ENCODE peak calls at places on chromosomes 12 and 14, in nine cellular contexts. Z, B, N, Y, V, A, C, O and G are unnamed samples.

GRCh38 chr12:43208627-43209026 is 343.4 kb downstream of the ADAMTS20 start:
- DNase-seq in Z (no peak), O (peak), A (no peak), C (peak), V (no peak), Y (no peak), B (no peak), N (peak), G (peak)

GRCh38 chr14:32510815-32511214 is 181.7 kb downstream of the AKAP6 start:
- DNase-seq in B (no peak), A (no peak), C (no peak), O (no peak), N (no peak), Y (no peak), Z (no peak), V (no peak), G (no peak)

GRCh38 chr12:106226884-106227640 is 20.8 kb downstream of the CKAP4 start:
- DNase-seq in B (peak), O (peak), Y (no peak), A (peak), Z (peak), C (peak), N (peak), V (no peak), G (no peak)

GRCh38 chr12:124995200-124995961 is 1.9 kb downstream of the BRI3BP start:
- DNase-seq in B (no peak), A (no peak), V (no peak), Z (no peak), N (no peak), O (no peak), Y (no peak), C (no peak), G (no peak)

GRCh38 chr12:40012709-40013108 is 93.2 kb downstream of the SLC2A13 start:
- DNase-seq in N (no peak), B (no peak), Y (no peak), C (peak), Z (no peak), O (no peak), A (no peak), V (no peak), G (no peak)

GRCh38 chr14:62428429-62429203 is 616.6 kb downstream of the KCNH5 start:
- DNase-seq in O (peak), C (peak), N (no peak), Z (peak), V (no peak), A (no peak), Y (no peak), B (no peak), G (no peak)

GRCh38 chr12:113287146-113287898 is 47.6 kb downstream of the SLC8B1 start:
- DNase-seq in B (no peak), Y (no peak), C (no peak), A (no peak), V (no peak), N (no peak), Z (no peak), O (no peak), G (no peak)

GRCh38 chr14:88168498-88169165 is 154.4 kb downstream of the KCNK10 start:
- DNase-seq in Z (peak), C (peak), A (no peak), O (peak), N (peak), B (no peak), V (no peak), Y (no peak), G (no peak)

GRCh38 chr12:3615862-3616261 is 124.9 kb downstream of the PRMT8 start:
- DNase-seq in A (no peak), V (no peak), Y (no peak), O (no peak), Z (no peak), C (no peak), N (no peak), B (no peak), G (no peak)

GRCh38 chr14:61528591-61529021 is 166.7 kb upstream of the HIF1A start:
- DNase-seq in V (no peak), B (no peak), Z (peak), Y (no peak), O (peak), N (peak), C (peak), A (peak), G (no peak)

GRCh38 chr14:26528415-26529182 is 69.2 kb downstream of the NOVA1 start:
- DNase-seq in C (peak), Z (no peak), A (no peak), O (peak), V (peak), N (peak), Y (no peak), B (peak), G (no peak)

GRCh38 chr12:16880864-16881285 is 274.9 kb upstream of the LMO3 start:
- DNase-seq in O (no peak), A (no peak), B (no peak), N (no peak), Y (no peak), C (no peak), V (no peak), Z (no peak), G (no peak)

GRCh38 chr14:63777024-63777423 is 49.2 kb upstream of the SGPP1 start:
- DNase-seq in N (peak), Z (peak), Y (no peak), C (peak), V (no peak), A (peak), O (peak), B (no peak), G (no peak)

GRCh38 chr12:68356060-68356748 is 24.0 kb upstream of the MDM1 start:
- DNase-seq in Z (no peak), C (no peak), N (no peak), V (no peak), Y (no peak), A (no peak), O (no peak), B (no peak), G (no peak)

GRCh38 chr12:71303199-71303598 is 136.4 kb upstream of the LGR5 start:
- DNase-seq in C (no peak), N (peak), Z (peak), B (no peak), O (peak), V (no peak), Y (no peak), A (no peak), G (no peak)

GRCh38 chr12:125852116-125852515 is 786.9 kb downstream of the AACS start:
- DNase-seq in A (no peak), O (peak), Z (no peak), Y (no peak), V (no peak), B (no peak), C (no peak), N (no peak), G (no peak)

GRCh38 chr14:103688906-103689902 is 26.0 kb downstream of the XRCC3 start:
- DNase-seq in N (peak), Y (no peak), B (no peak), O (peak), A (no peak), Z (peak), V (no peak), C (no peak), G (no peak)

GRCh38 chr12:120498870-120499515 is 3.1 kb downstream of the DYNLL1 start:
- DNase-seq in O (no peak), B (no peak), V (no peak), Y (no peak), C (no peak), Z (peak), N (no peak), A (no peak), G (no peak)

GRCh38 chr12:120497524-120498150 is 1.7 kb downstream of the DYNLL1 start:
- DNase-seq in V (no peak), C (peak), Y (no peak), N (peak), Z (no peak), O (peak), B (no peak), A (no peak), G (no peak)

GRCh38 chr12:120495189-120495722 is 657 bp upstream of the DYNLL1 start:
- DNase-seq in V (no peak), A (no peak), Z (no peak), C (no peak), N (no peak), Y (no peak), O (no peak), B (no peak), G (no peak)

GRCh38 chr12:120495723-120496352 is at the start of gene DYNLL1:
- DNase-seq in A (peak), V (peak), N (peak), Y (peak), Z (peak), C (peak), B (peak), O (peak), G (peak)

DNA sequence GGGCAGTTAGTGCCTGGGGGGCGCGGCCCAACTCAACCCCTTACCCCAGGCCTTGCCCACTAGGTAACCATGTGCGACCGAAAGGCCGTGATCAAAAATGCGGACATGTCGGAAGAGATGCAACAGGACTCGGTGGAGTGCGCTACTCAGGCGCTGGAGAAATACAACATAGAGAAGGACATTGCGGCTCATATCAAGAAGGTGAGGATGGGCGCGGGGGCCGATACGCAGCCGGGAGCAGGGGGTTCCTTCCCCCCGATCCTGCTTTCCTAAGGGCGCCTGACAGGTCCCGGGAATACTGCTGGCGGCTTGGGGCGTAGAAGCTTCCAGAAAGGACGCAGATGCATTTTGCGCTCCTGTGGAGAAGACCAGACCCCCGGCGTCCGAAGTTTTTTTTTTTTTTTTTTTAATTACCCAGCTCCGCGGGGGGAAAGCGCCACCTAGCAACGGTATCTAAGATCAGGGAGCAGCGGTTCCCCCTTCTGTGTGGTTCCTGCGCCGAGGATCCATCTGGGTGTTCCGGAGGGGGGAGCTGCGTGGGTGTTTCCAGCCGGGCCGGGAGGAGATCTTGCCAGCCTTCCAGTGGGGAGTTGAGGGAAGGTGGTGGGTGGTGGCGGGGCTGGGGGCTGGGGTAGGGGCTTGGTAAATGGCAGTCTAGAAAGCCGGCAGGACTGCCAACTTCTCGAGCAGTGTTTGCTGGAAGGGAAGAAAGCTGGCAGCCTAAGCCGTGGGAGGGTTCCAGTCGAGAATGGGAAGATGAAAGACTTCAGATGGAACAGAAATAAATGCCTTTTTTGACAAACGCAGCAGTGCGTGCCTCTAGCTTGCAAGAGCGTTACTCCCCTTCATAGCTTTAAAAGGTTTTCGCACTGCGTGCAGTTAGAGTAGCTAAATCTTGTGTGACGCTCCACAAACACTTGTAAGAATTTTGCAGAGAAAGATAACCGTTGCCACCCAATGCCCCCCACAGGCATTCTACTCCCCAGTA is 734 bp downstream of the DYNLL1 start:
- DNase-seq in V (peak), Y (peak), O (peak), B (peak), Z (peak), C (peak), A (peak), N (peak), G (no peak)
- TF ChIP-seq CTCF in V (no peak), Y (no peak), O (no peak), B (no peak), Z (no peak), C (no peak), A (no peak), N (no peak), G (peak)

DNA sequence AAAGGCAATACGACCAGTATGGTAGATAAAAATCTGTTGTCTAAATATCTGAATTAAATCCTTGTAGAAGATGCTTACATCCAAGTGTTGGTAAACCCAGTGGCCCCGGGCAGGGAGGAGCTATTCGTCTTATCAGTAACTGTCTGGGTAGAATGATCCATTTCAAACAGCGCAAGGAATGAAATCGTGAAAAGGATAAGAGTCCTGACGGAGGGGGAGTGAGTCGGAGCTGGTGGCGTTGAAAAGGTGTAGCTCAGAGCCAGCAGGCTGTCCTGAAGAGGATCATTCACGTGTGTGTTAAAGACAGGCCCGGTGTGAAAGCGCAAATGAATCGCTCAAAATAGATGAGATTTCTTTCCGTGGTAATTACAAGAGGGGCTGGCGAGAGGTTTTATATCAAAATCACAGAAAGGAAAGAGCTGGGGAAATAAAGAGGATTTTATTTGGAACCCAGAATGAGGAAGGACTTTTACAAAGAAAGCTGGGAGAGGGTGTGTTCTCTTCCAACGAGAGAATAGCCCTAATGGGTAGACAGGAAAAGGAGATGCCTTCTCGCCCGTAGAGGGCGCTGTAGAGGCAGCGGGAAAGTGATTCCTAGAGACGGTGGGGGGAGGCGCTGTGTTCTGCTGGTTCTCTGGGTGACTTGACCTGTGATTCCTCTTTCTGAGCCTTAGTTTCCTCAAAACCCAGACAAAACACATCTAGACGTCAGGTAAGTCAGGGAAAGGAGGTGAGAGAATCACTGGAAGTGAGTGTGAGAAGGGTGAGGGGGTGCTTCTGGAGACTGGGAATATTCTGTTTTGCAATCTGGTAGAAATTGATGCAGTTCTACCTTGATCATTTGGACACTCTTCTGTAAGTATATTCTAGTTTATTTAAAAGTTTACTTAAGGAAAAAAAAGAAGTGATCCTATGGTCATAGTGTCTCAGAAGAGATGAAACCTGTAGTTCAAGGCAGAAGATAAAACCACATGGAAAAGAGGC is 39.3 kb downstream of the SRRM4 start:
- DNase-seq in Z (no peak), N (no peak), B (no peak), V (no peak), Y (no peak), A (no peak), C (no peak), O (no peak), G (no peak)
- TF ChIP-seq CTCF in Z (no peak), N (no peak), B (no peak), V (no peak), Y (no peak), A (no peak), C (no peak), O (no peak), G (no peak)

DNA sequence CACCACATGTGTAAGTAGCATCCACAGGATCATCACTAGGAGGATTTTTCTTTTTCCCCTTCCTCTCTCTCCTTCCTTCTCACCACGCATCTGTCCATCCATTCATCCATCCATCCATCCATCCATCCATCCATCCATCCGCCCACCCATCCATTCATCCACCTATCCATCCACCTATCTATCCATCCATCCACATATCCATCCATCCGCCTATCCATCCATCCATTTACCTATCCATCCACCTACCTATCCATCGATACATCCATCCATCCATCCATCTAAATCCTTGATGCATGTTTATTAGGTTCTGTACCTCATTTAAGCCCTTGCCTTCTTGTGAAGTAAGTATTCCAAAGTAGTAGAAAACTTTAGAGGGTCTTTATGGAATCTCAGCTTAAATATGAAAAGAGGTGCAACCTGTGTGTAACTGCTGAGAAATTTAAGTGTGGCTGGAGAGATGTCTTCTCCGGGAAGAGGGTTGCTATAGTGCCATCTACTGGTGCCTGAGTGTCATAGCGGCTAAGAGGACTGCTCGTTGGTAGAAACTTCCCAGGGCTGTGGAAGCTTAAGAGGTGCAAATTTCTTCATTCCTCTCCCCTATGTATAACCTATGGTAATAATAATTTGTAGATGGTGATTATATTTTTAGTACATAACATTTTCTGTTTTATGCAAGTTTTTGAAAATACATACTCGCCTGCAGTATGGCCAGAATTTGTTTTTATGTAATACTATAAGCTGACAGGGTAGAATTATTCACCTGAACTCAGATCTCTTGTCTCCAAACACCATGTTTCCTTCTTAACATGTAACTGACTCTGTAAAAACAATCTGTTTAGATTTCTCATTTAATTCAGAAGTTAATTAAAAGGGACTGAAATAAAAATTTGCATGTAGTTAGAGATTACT is 46.0 kb downstream of the MYO1H start:
- DNase-seq in C (peak), O (peak), A (peak), B (no peak), Z (peak), V (peak), Y (no peak), N (peak), G (peak)
- TF ChIP-seq CTCF in C (peak), O (peak), A (peak), B (peak), Z (peak), V (no peak), Y (peak), N (peak), G (peak)

GRCh38 chr14:91716999-91717398 is 14.9 kb downstream of the CATSPERB start:
- DNase-seq in Z (no peak), B (no peak), A (no peak), N (no peak), V (no peak), Y (no peak), O (no peak), C (no peak), G (no peak)

GRCh38 chr14:91719839-91720238 is 12.0 kb downstream of the CATSPERB start:
- DNase-seq in Z (no peak), O (no peak), N (no peak), A (no peak), B (no peak), C (no peak), V (no peak), Y (no peak), G (no peak)

DNA sequence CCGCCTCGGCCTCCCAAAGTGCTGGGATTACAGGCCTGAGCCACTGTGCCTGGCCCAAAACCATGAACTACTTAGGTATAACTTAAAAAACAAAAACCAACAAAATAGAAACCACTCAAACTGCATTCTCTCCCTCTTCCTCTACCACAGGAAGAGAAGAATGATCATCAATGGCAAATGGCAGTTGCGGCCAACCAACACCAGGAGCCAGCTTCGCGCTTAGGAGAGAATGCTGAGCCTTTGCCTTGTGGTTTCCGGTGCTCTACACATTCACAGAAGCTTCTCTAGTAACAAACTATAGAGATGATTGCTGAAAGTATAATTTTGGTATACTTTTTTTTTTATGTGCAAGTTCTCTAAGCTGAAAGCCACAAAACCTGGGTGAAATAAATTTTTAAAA is 17.1 kb downstream of the CATSPERB start:
- DNase-seq in O (no peak), Z (no peak), C (no peak), V (no peak), Y (no peak), B (no peak), A (no peak), N (no peak), G (no peak)
- TF ChIP-seq CTCF in O (no peak), Z (no peak), C (no peak), V (no peak), Y (no peak), B (no peak), A (no peak), N (peak), G (no peak)

GRCh38 chr12:111643428-111643826 is 42.3 kb downstream of the BRAP start:
- DNase-seq in V (no peak), C (peak), N (peak), O (peak), B (no peak), A (peak), Y (no peak), Z (no peak), G (no peak)

GRCh38 chr12:111640498-111640897 is 41.4 kb upstream of the ATXN2 start:
- DNase-seq in N (no peak), O (no peak), Z (no peak), Y (no peak), B (no peak), C (no peak), A (no peak), V (no peak), G (no peak)

GRCh38 chr12:111645433-111645832 is 40.3 kb downstream of the BRAP start:
- DNase-seq in A (no peak), B (no peak), V (no peak), N (no peak), O (peak), C (peak), Y (no peak), Z (no peak), G (no peak)

GRCh38 chr12:111638576-111638975 is 39.5 kb upstream of the ATXN2 start:
- DNase-seq in V (no peak), O (peak), C (no peak), A (no peak), Y (no peak), B (no peak), N (peak), Z (no peak), G (no peak)

DNA sequence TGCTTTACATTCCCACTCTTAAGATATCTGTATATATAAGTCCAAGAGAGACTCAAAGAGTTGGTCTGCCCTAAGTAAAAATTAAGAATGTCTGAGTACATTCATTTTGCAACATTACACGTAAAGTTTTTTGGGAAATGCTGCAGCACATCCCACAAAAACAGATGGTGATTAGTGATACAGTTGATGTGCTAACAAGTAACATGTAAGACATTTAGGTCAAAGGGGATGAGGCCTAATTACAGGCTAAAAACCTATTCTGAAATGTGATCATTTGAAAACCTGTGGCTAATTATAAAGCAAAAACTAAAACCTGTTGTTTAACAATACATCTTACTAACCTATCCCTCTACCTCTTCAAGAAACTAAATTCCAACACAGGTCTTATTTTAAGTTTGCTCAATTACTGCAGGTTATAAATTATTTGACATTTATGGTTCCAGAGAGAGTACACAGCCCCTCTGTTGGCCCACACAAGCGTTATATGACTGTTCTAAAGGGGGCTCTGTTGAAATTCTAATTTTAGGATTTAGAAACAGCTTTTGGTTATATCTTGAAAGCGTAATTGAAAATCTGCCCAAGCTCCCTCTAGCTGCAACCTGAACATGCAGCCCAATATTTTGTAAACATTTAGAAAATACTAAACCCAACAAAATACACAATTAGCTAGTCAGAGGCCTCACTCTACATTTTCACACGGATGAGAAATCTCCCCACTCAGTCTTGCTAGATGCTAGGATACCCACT is 42.9 kb downstream of the BRAP start:
- DNase-seq in N (no peak), Z (no peak), V (no peak), B (no peak), A (no peak), Y (no peak), C (no peak), O (no peak), G (no peak)
- TF ChIP-seq CTCF in N (peak), Z (no peak), V (no peak), B (no peak), A (peak), Y (no peak), C (peak), O (peak), G (peak)